ENCODE peak calls at places on chromosomes 12 and 14, in four cellular contexts. O is ovary, C is Peyer's patch, D is prostate gland. K is an unnamed sample.

GRCh38 chr14:104433401-104434213 is 146.0 kb upstream of the C14orf180 start:
- DNase-seq in C (no peak), O (no peak), D (no peak), K (peak; percentile 91)

GRCh38 chr14:38205949-38206665 is 1.6 kb upstream of the SSTR1 start:
- DNase-seq in C (no peak), D (no peak), O (no peak), K (no peak)

GRCh38 chr12:27824126-27824842 is 44.2 kb upstream of the MANSC4 start:
- DNase-seq in D (no peak), C (peak; percentile 65), O (no peak), K (no peak)

GRCh38 chr12:132238487-132239248 is 90.7 kb downstream of the GALNT9 start:
- DNase-seq in O (no peak), D (no peak), C (no peak), K (no peak)

GRCh38 chr12:27779837-27780611 is at the start of the genes KLHL42 and MANSC4:
- DNase-seq in O (peak; percentile 82), C (peak; percentile 60), D (peak; percentile 48), K (no peak)

GRCh38 chr14:26709019-26709418 is 111.2 kb upstream of the NOVA1 start:
- DNase-seq in D (no peak), C (no peak), O (no peak), K (no peak)

GRCh38 chr14:57066887-57067513 is 201.7 kb downstream of the EXOC5 start:
- DNase-seq in D (peak; percentile 18), C (no peak), O (no peak), K (no peak)

GRCh38 chr12:86091676-86092075 is 164.5 kb downstream of the MGAT4C start:
- DNase-seq in C (no peak), O (no peak), D (no peak), K (no peak)

GRCh38 chr14:75452900-75453816 is 25.3 kb downstream of the JDP2 start:
- DNase-seq in O (peak; percentile 84), C (no peak), D (peak; percentile 64), K (no peak)

GRCh38 chr12:122123051-122123760 is 44.6 kb downstream of the MLXIP start:
- DNase-seq in D (peak; percentile 64), C (peak; percentile 63), O (peak; percentile 79), K (no peak)

GRCh38 chr12:19643635-19644034 is 204.3 kb downstream of the AEBP2 start:
- DNase-seq in D (no peak), O (no peak), C (no peak), K (no peak)

GRCh38 chr14:94041551-94042346 is 15.6 kb downstream of the OTUB2 start:
- DNase-seq in C (no peak), O (no peak), D (no peak), K (no peak)

GRCh38 chr12:89544730-89545184 is 18.9 kb upstream of the POC1B start:
- DNase-seq in C (no peak), O (no peak), D (peak; percentile 32), K (no peak)

GRCh38 chr12:6383572-6384498 is at the start of gene LTBR:
- DNase-seq in O (peak; percentile 95), C (peak; percentile 55), D (peak; percentile 96), K (peak; percentile 97)

GRCh38 chr12:93784339-93785086 is 107.3 kb downstream of the CRADD start:
- DNase-seq in C (peak; percentile 16), O (peak; percentile 25), D (peak; percentile 90), K (no peak)

GRCh38 chr12:93626160-93626559 is 51.0 kb upstream of the CRADD start:
- DNase-seq in C (no peak), O (no peak), D (no peak), K (no peak)

GRCh38 chr14:76136476-76137160 is 15.1 kb upstream of the GPATCH2L start:
- DNase-seq in D (no peak), O (no peak), C (no peak), K (no peak)

GRCh38 chr14:74400328-74400727 is 25.7 kb downstream of the SYNDIG1L start:
- DNase-seq in O (no peak), D (no peak), C (no peak), K (no peak)

GRCh38 chr12:71958056-71958455 is 19.4 kb downstream of the TPH2 start:
- DNase-seq in O (no peak), D (no peak), C (no peak), K (no peak)

GRCh38 chr14:47917344-47917954 is 242.0 kb upstream of the MDGA2 start:
- DNase-seq in D (no peak), C (no peak), O (no peak), K (no peak)

GRCh38 chr14:72638021-72638420 is 255.9 kb downstream of the DPF3 start:
- DNase-seq in C (no peak), O (no peak), D (no peak), K (no peak)

GRCh38 chr12:75722714-75723200 is 211.3 kb upstream of the KRR1 start:
- DNase-seq in D (peak; percentile 69), O (no peak), C (no peak), K (no peak)

GRCh38 chr14:105528197-105528858 is 1.9 kb downstream of the TMEM121 start:
- DNase-seq in C (peak; percentile 70), O (peak; percentile 87), D (peak; percentile 69), K (no peak)

GRCh38 chr12:145369-145960 is 68.5 kb downstream of the SLC6A12 start:
- DNase-seq in O (no peak), D (no peak), C (no peak), K (no peak)

GRCh38 chr12:66514581-66514980 is 164.3 kb downstream of the GRIP1 start:
- DNase-seq in C (no peak), O (no peak), D (no peak), K (no peak)

GRCh38 chr14:95290769-95291440 is 28.8 kb downstream of the CLMN start:
- DNase-seq in D (peak; percentile 63), C (no peak), O (no peak), K (no peak)

GRCh38 chr12:130787445-130788410 is 51.3 kb downstream of the STX2 start:
- DNase-seq in D (no peak), O (no peak), C (no peak), K (no peak)

GRCh38 chr14:57833304-57833703 is 32.6 kb downstream of the SLC35F4 start:
- DNase-seq in C (no peak), O (peak; percentile 14), D (peak; percentile 53), K (no peak)

GRCh38 chr14:63717704-63718103 is 10.2 kb downstream of the SGPP1 start:
- DNase-seq in O (no peak), C (no peak), D (no peak), K (no peak)

GRCh38 chr12:132501189-132501940 is 11.4 kb downstream of the FBRSL1 start:
- DNase-seq in C (no peak), D (no peak), O (no peak), K (no peak)

GRCh38 chr12:9378430-9378835 is 170.2 kb upstream of the PZP start:
- DNase-seq in C (no peak), D (no peak), O (no peak), K (no peak)

GRCh38 chr14:100867631-100868315 is 35.7 kb downstream of the RTL1 start:
- DNase-seq in C (no peak), D (no peak), O (peak; percentile 38), K (no peak)

GRCh38 chr14:27025648-27026047 is 427.8 kb upstream of the NOVA1 start:
- DNase-seq in D (no peak), C (no peak), O (no peak), K (no peak)

GRCh38 chr12:19994970-19995369 is 373.4 kb upstream of the PDE3A start:
- DNase-seq in D (no peak), O (no peak), C (no peak), K (no peak)

GRCh38 chr12:125286005-125286727 is 220.9 kb downstream of the AACS start:
- DNase-seq in D (no peak), O (no peak), C (no peak), K (no peak)

GRCh38 chr12:52044284-52044983 is 6.8 kb upstream of the NR4A1 start:
- DNase-seq in D (peak; percentile 94), C (no peak), O (peak; percentile 94), K (no peak)

GRCh38 chr14:105487986-105488777 is 1.5 kb downstream of the CRIP1 start:
- DNase-seq in O (peak; percentile 53), C (no peak), D (no peak), K (no peak)

GRCh38 chr12:113169697-113170096 is 15.6 kb downstream of the DDX54 start:
- DNase-seq in O (no peak), D (no peak), C (no peak), K (no peak)

GRCh38 chr12:113170457-113170856 is 14.8 kb downstream of the DDX54 start:
- DNase-seq in O (no peak), C (no peak), D (no peak), K (no peak)

GRCh38 chr12:113170926-113171325 is 14.4 kb downstream of the DDX54 start:
- DNase-seq in D (no peak), O (no peak), C (no peak), K (no peak)

GRCh38 chr12:113165521-113166450 is 16.3 kb downstream of the CFAP73 start:
- DNase-seq in O (no peak), C (no peak), D (no peak), K (no peak)

GRCh38 chr12:113167868-113168267 is 17.4 kb downstream of the DDX54 start:
- DNase-seq in D (no peak), O (no peak), C (no peak), K (no peak)
- H3K4me1 ChIP-seq in D (no peaks in the 10 kb centered on the region), O (no peaks in the 10 kb centered on the region), C (no peaks in the 10 kb centered on the region), K (no peaks in the 10 kb centered on the region)

DNA sequence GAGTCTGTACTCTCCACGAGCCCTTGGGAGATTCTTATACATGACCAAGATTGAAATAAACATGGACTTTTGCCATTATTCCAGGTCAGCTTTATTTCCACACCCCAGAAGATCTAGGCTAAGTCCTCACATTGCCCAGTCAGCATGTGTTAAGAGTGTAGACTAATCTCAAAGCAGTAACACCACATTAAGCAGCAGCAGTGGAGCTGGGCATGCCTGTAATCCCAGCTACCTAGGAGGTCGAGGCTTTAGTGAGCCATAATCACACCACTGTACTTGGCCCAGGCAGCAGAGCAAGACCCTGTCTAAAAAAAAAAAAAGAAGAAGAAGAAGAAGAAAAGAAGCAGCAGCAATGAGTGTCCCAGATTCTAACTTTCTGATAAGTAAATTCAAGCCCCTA is 65.5 kb downstream of the C12orf56 start:
- DNase-seq in D (no peak), C (no peak), O (no peak), K (no peak)
- TF ChIP-seq POLR2A in D (no peak), C (no peak), O (no peak), K (no peak)

GRCh38 chr12:109169676-109170075 is 53.3 kb downstream of the ACACB start:
- DNase-seq in O (no peak), D (peak; percentile 34), C (no peak), K (no peak)

GRCh38 chr12:109178532-109178931 is 62.1 kb downstream of the ACACB start:
- DNase-seq in C (no peak), O (no peak), D (no peak), K (no peak)

GRCh38 chr12:109170335-109170734 is 53.9 kb downstream of the ACACB start:
- DNase-seq in D (no peak), C (no peak), O (no peak), K (no peak)

GRCh38 chr12:109173443-109174240 is 57.3 kb downstream of the ACACB start:
- DNase-seq in C (no peak), O (no peak), D (no peak), K (no peak)

DNA sequence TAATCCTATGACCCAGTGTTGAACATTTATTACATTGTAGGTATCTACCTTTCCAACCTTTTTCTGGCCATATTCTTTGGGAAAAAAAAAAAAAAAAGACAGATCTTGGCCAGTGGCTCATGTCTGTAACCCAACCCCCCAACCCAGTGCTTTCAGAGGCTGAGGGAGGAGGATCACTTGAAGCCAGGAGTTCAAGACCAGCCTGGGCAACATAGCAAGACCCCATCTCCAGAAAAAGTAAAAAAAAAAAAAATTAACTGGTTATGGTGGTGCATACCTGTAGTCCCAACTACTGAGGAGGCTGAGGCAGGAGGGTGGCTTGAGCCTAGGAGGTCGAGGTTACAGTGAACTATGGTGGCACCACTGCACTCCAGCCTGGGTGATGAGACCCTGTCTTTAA is 58.1 kb downstream of the ACACB start:
- DNase-seq in C (no peak), D (no peak), O (no peak), K (no peak)
- H3K27ac ChIP-seq in C (no peak overlapping the region), D (no peak overlapping the region), O (no peak overlapping the region), K (no peak overlapping the region)

GRCh38 chr12:108313236-108313608 is 25.9 kb downstream of the CMKLR1 start:
- DNase-seq in D (no peak), C (no peak), O (no peak), K (no peak)
- H3K4me1 ChIP-seq in D (no peaks in the 10 kb centered on the region), C (no peaks in the 10 kb centered on the region), O (no peaks in the 10 kb centered on the region), K (peaks cover 20% of the 10 kb centered on the region)

K was measured in vagina.